ENCODE peak calls at places on chromosomes 7 and 10, in nine cellular contexts. Q is HFFc6, J is mesothelial cell of epicardium, K is BJ, N is Calu3, R is OCI-LY7, V is epithelial cell of esophagus, G is endothelial cell, T is H9. B is an unnamed sample.

GRCh38 chr7:47266131-47266706 is 315.7 kb downstream of the TNS3 start:
- DNase-seq in Q (peak; percentile 53), R (peak; percentile 67), G (peak; percentile 70), N (peak; percentile 84), J (no peak), V (peak; percentile 69), K (peak; percentile 10), T (peak; percentile 68), B (no peak)

GRCh38 chr10:11160982-11161554 is 143.4 kb downstream of the CELF2 start:
- DNase-seq in G (no peak), T (no peak), Q (no peak), J (no peak), N (no peak), R (no peak), K (no peak), V (no peak), B (no peak)

GRCh38 chr10:127649642-127650041 is 87.3 kb upstream of the FOXI2 start:
- DNase-seq in K (no peak), T (peak; percentile 77), N (peak; percentile 9), J (no peak), R (peak; percentile 11), V (peak; percentile 2), Q (no peak), G (peak; percentile 34), B (no peak)

GRCh38 chr10:116766241-116767198 is 24.2 kb upstream of the HSPA12A start:
- DNase-seq in T (no peak), R (no peak), K (no peak), V (no peak), J (no peak), Q (no peak), N (no peak), G (no peak), B (no peak)

GRCh38 chr7:102836206-102836938 is 76.4 kb upstream of the LRRC17 start:
- DNase-seq in K (peak; percentile 59), N (no peak), R (no peak), J (no peak), T (no peak), V (peak; percentile 86), Q (peak; percentile 84), G (no peak), B (no peak)

GRCh38 chr10:98463976-98464754 is 17.4 kb upstream of the HPS1 start:
- DNase-seq in G (no peak), J (no peak), N (no peak), K (no peak), R (no peak), V (no peak), Q (no peak), T (no peak), B (no peak)

GRCh38 chr7:122790132-122790531 is 87.4 kb upstream of the RNF148 start:
- DNase-seq in N (no peak), K (no peak), Q (no peak), G (no peak), T (no peak), J (no peak), R (no peak), V (no peak), B (no peak)

GRCh38 chr10:8194050-8194449 is 139.6 kb downstream of the GATA3 start:
- DNase-seq in G (no peak), R (no peak), T (no peak), V (no peak), Q (no peak), N (no peak), J (no peak), K (no peak), B (no peak)

GRCh38 chr7:1555046-1555812 is 776 bp downstream of the TMEM184A start:
- DNase-seq in T (no peak), N (peak; percentile 94), G (no peak), Q (peak; percentile 85), R (no peak), V (peak; percentile 83), K (peak; percentile 65), J (no peak), B (no peak)

GRCh38 chr7:105130580-105130979 is 116.6 kb downstream of the KMT2E start:
- DNase-seq in V (no peak), T (no peak), R (no peak), Q (no peak), J (no peak), G (no peak), N (no peak), K (no peak), B (no peak)

GRCh38 chr7:47937065-47937687 is 11.1 kb downstream of the PKD1L1 start:
- DNase-seq in R (peak; percentile 83), J (no peak), T (no peak), K (no peak), Q (no peak), V (no peak), N (no peak), G (no peak), B (no peak)

GRCh38 chr10:30587522-30588031 is 42.0 kb downstream of the LYZL2 start:
- DNase-seq in T (peak; percentile 48), K (no peak), N (peak; percentile 82), J (no peak), G (no peak), R (peak; percentile 76), V (peak; percentile 15), Q (no peak), B (no peak)

GRCh38 chr10:131825960-131826650 is 74.7 kb upstream of the PPP2R2D start:
- DNase-seq in N (no peak), J (no peak), Q (no peak), G (no peak), V (no peak), K (no peak), R (no peak), T (no peak), B (peak; percentile 12)

GRCh38 chr10:43259981-43260761 is 6.7 kb downstream of the RASGEF1A start:
- DNase-seq in J (no peak), G (no peak), Q (no peak), T (no peak), V (peak; percentile 9), N (no peak), K (no peak), R (no peak), B (peak; percentile 52)

GRCh38 chr10:775245-776075 is 86.0 kb upstream of the DIP2C start:
- DNase-seq in Q (peak; percentile 14), J (no peak), K (no peak), T (no peak), G (no peak), N (peak; percentile 67), V (no peak), R (no peak), B (peak; percentile 52)

GRCh38 chr10:100508691-100509150 is 10.9 kb downstream of the SEC31B start:
- DNase-seq in G (peak; percentile 48), J (no peak), Q (peak; percentile 53), V (peak; percentile 73), R (peak; percentile 70), N (peak; percentile 27), K (no peak), T (peak; percentile 44), B (no peak)

GRCh38 chr10:112986791-112987190 is 36.7 kb downstream of the TCF7L2 start:
- DNase-seq in R (no peak), N (no peak), K (no peak), J (no peak), G (no peak), Q (peak; percentile 11), T (no peak), V (peak; percentile 59), B (no peak)

GRCh38 chr7:21450876-21451275 is 23.0 kb downstream of the SP4 start:
- DNase-seq in T (no peak), Q (no peak), K (no peak), G (no peak), J (no peak), V (no peak), N (no peak), R (no peak), B (no peak)

GRCh38 chr10:77073066-77073960 is 564.3 kb downstream of the KCNMA1 start:
- DNase-seq in V (peak; percentile 2), G (no peak), Q (no peak), R (no peak), K (no peak), T (no peak), J (no peak), N (no peak), B (no peak)
- TF ChIP-seq CTCF in V (no peak), G (no peak), Q (no peak), R (no peak), K (no peak), T (no peak), J (no peak), N (no peak), B (no peak)

DNA sequence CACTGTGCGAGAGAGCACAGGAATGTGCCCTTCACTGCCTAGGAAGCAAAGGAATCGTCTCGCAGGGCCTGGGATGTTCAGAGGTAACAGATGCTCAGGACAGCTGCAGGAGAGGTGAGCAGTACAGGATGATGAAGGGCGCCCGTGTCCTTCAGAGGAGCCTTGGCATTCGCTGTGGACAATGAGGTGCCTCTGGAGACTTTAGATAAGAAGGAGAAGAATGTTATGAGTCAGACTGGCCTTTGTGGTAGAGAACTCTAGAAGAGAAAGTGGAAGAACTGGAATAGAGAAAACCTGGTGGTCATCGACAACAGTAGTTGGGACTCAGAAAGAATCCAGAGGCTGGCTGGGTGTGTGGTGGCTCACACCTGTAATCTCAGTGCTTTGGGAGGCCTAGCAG is 64.4 kb upstream of the LEP start:
- DNase-seq in T (peak; percentile 8), N (peak; percentile 28), V (peak; percentile 36), K (no peak), R (no peak), G (no peak), Q (no peak), J (no peak), B (no peak)
- TF ChIP-seq CTCF in T (no peak), N (no peak), V (no peak), K (no peak), R (no peak), G (no peak), Q (no peak), J (no peak), B (no peak)

GRCh38 chr10:13810536-13810935 is 223.8 kb downstream of the PRPF18 start:
- DNase-seq in K (no peak), J (no peak), R (no peak), V (no peak), G (no peak), T (no peak), N (no peak), Q (no peak), B (no peak)

GRCh38 chr10:13808556-13809391 is 222.0 kb downstream of the PRPF18 start:
- DNase-seq in G (no peak), T (no peak), R (no peak), N (no peak), J (no peak), V (no peak), Q (no peak), K (no peak), B (no peak)

GRCh38 chr10:13812804-13813203 is 226.0 kb downstream of the PRPF18 start:
- DNase-seq in V (no peak), N (no peak), T (no peak), K (no peak), J (no peak), R (no peak), Q (no peak), G (no peak), B (no peak)

GRCh38 chr10:13806419-13806818 is 219.7 kb downstream of the PRPF18 start:
- DNase-seq in G (no peak), J (no peak), R (no peak), T (no peak), V (peak; percentile 11), N (no peak), Q (no peak), K (no peak), B (no peak)

GRCh38 chr10:13809447-13809846 is 222.7 kb downstream of the PRPF18 start:
- DNase-seq in R (no peak), V (no peak), K (no peak), T (peak; percentile 90), Q (no peak), G (no peak), N (no peak), J (no peak), B (no peak)
- TF ChIP-seq CTCF in R (no peak), V (no peak), K (no peak), T (no peak), Q (no peak), G (no peak), N (no peak), J (no peak), B (no peak)

GRCh38 chr10:91908358-91909177 is 718 bp downstream of the FGFBP3 start:
- DNase-seq in V (peak; percentile 69), N (peak; percentile 76), Q (peak; percentile 59), K (no peak), R (peak; percentile 91), G (peak; percentile 77), J (peak; percentile 41), T (peak; percentile 82), B (peak; percentile 56)
- TF ChIP-seq CTCF in V (peak; percentile 51), N (no peak), Q (peak; percentile 61), K (peak; percentile 44), R (peak; percentile 75), G (no peak), J (no peak), T (peak; percentile 56), B (peak; percentile 58)